ENCODE peak calls at places on chromosomes 12 and 14, in nine cellular contexts. One of them, this sample, is unnamed.
A peak's percentile ranks its signal among the peaks of the same experiment; 100 is the strongest.

GRCh38 chr12:132445884-132446471 is 44.0 kb upstream of the FBRSL1 start:
- DNase-seq in right cardiac atrium: peak; percentile 61
- DNase-seq in AG09309: peak; percentile 11
- DNase-seq in neural progenitor cell: peak; percentile 92
- DNase-seq in A549: peak; percentile 100
- DNase-seq in NCI-H2171: peak; percentile 90
- DNase-seq in stimulated activated naive B cell treated with anti-CD40 and anti-IgM and Interleukin-4, amounts not matched to agents 10 μg/mL and 1 μg/mL and 100 μg/mL, for 72 hours: peak; percentile 53
- DNase-seq in GM12891: no peak
- DNase-seq in NCI-H460: peak; percentile 96
- DNase-seq in this sample: peak; percentile 97

GRCh38 chr14:91241848-91242247 is 2.7 kb downstream of the GPR68 start:
- DNase-seq in NCI-H2171: no peak
- DNase-seq in GM12891: no peak
- DNase-seq in neural progenitor cell: no peak
- DNase-seq in A549: no peak
- DNase-seq in right cardiac atrium: no peak
- DNase-seq in NCI-H460: no peak
- DNase-seq in AG09309: no peak
- DNase-seq in stimulated activated naive B cell treated with anti-CD40 and anti-IgM and Interleukin-4, amounts not matched to agents 10 μg/mL and 1 μg/mL and 100 μg/mL, for 72 hours: peak; percentile 67
- DNase-seq in this sample: no peak

GRCh38 chr12:103503546-103504480 is 8.0 kb upstream of the C12orf42 start:
- DNase-seq in neural progenitor cell: peak; percentile 57
- DNase-seq in right cardiac atrium: no peak
- DNase-seq in A549: peak; percentile 34
- DNase-seq in GM12891: peak; percentile 25
- DNase-seq in stimulated activated naive B cell treated with anti-CD40 and anti-IgM and Interleukin-4, amounts not matched to agents 10 μg/mL and 1 μg/mL and 100 μg/mL, for 72 hours: peak; percentile 20
- DNase-seq in NCI-H460: no peak
- DNase-seq in AG09309: no peak
- DNase-seq in NCI-H2171: no peak
- DNase-seq in this sample: no peak

GRCh38 chr12:81077686-81078441 is at the start of gene ACSS3:
- DNase-seq in right cardiac atrium: peak; percentile 69
- DNase-seq in AG09309: no peak
- DNase-seq in NCI-H460: peak; percentile 63
- DNase-seq in A549: no peak
- DNase-seq in GM12891: no peak
- DNase-seq in neural progenitor cell: peak; percentile 92
- DNase-seq in NCI-H2171: no peak
- DNase-seq in stimulated activated naive B cell treated with anti-CD40 and anti-IgM and Interleukin-4, amounts not matched to agents 10 μg/mL and 1 μg/mL and 100 μg/mL, for 72 hours: no peak
- DNase-seq in this sample: no peak

GRCh38 chr12:31118347-31118830 is 44.7 kb downstream of the DDX11 start:
- DNase-seq in right cardiac atrium: no peak
- DNase-seq in AG09309: no peak
- DNase-seq in NCI-H2171: peak; percentile 88
- DNase-seq in A549: peak; percentile 48
- DNase-seq in NCI-H460: no peak
- DNase-seq in GM12891: no peak
- DNase-seq in neural progenitor cell: peak; percentile 68
- DNase-seq in stimulated activated naive B cell treated with anti-CD40 and anti-IgM and Interleukin-4, amounts not matched to agents 10 μg/mL and 1 μg/mL and 100 μg/mL, for 72 hours: no peak
- DNase-seq in this sample: peak; percentile 21

GRCh38 chr12:93767524-93767863 is 90.3 kb downstream of the CRADD start:
- DNase-seq in GM12891: no peak
- DNase-seq in neural progenitor cell: no peak
- DNase-seq in NCI-H460: no peak
- DNase-seq in stimulated activated naive B cell treated with anti-CD40 and anti-IgM and Interleukin-4, amounts not matched to agents 10 μg/mL and 1 μg/mL and 100 μg/mL, for 72 hours: no peak
- DNase-seq in NCI-H2171: peak; percentile 27
- DNase-seq in A549: no peak
- DNase-seq in right cardiac atrium: no peak
- DNase-seq in AG09309: no peak
- DNase-seq in this sample: no peak

GRCh38 chr14:29054119-29054518 is 287.5 kb downstream of the FOXG1 start:
- DNase-seq in A549: no peak
- DNase-seq in stimulated activated naive B cell treated with anti-CD40 and anti-IgM and Interleukin-4, amounts not matched to agents 10 μg/mL and 1 μg/mL and 100 μg/mL, for 72 hours: no peak
- DNase-seq in GM12891: no peak
- DNase-seq in right cardiac atrium: no peak
- DNase-seq in NCI-H2171: no peak
- DNase-seq in NCI-H460: no peak
- DNase-seq in AG09309: no peak
- DNase-seq in neural progenitor cell: no peak
- DNase-seq in this sample: no peak

GRCh38 chr12:79143803-79144202 is 279.2 kb downstream of the SYT1 start:
- DNase-seq in AG09309: no peak
- DNase-seq in right cardiac atrium: no peak
- DNase-seq in A549: no peak
- DNase-seq in neural progenitor cell: no peak
- DNase-seq in stimulated activated naive B cell treated with anti-CD40 and anti-IgM and Interleukin-4, amounts not matched to agents 10 μg/mL and 1 μg/mL and 100 μg/mL, for 72 hours: no peak
- DNase-seq in NCI-H2171: no peak
- DNase-seq in NCI-H460: no peak
- DNase-seq in GM12891: no peak
- DNase-seq in this sample: no peak

GRCh38 chr12:31510034-31510433 is 80.9 kb downstream of the DENND5B start:
- DNase-seq in GM12891: no peak
- DNase-seq in NCI-H2171: no peak
- DNase-seq in NCI-H460: no peak
- DNase-seq in right cardiac atrium: no peak
- DNase-seq in stimulated activated naive B cell treated with anti-CD40 and anti-IgM and Interleukin-4, amounts not matched to agents 10 μg/mL and 1 μg/mL and 100 μg/mL, for 72 hours: no peak
- DNase-seq in A549: no peak
- DNase-seq in neural progenitor cell: no peak
- DNase-seq in AG09309: no peak
- DNase-seq in this sample: no peak

GRCh38 chr12:99879439-99879838 is 105.3 kb downstream of the ANKS1B start:
- DNase-seq in NCI-H460: no peak
- DNase-seq in right cardiac atrium: no peak
- DNase-seq in GM12891: no peak
- DNase-seq in A549: no peak
- DNase-seq in neural progenitor cell: no peak
- DNase-seq in stimulated activated naive B cell treated with anti-CD40 and anti-IgM and Interleukin-4, amounts not matched to agents 10 μg/mL and 1 μg/mL and 100 μg/mL, for 72 hours: no peak
- DNase-seq in NCI-H2171: no peak
- DNase-seq in AG09309: no peak
- DNase-seq in this sample: no peak

GRCh38 chr12:95231190-95231589 is 13.6 kb downstream of the VEZT start:
- DNase-seq in GM12891: no peak
- DNase-seq in neural progenitor cell: no peak
- DNase-seq in NCI-H2171: no peak
- DNase-seq in NCI-H460: peak; percentile 69
- DNase-seq in A549: peak; percentile 83
- DNase-seq in right cardiac atrium: no peak
- DNase-seq in AG09309: no peak
- DNase-seq in stimulated activated naive B cell treated with anti-CD40 and anti-IgM and Interleukin-4, amounts not matched to agents 10 μg/mL and 1 μg/mL and 100 μg/mL, for 72 hours: no peak
- DNase-seq in this sample: no peak

This sample was measured in SW480.